ENCODE peak calls at places on chromosomes 16 and 17, in ten cellular contexts. Z, R, J, Q, N, X, S, B, U and P are unnamed samples.
A peak's percentile ranks its signal among the peaks of the same experiment; 100 is the strongest.

GRCh38 chr17:50482110-50482509 is 3.5 kb downstream of the RSAD1 start:
- DNase-seq in Z (no peak), R (peak; percentile 57), J (no peak), Q (no peak), N (no peak), X (no peak), S (no peak), B (no peak), U (no peak), P (no peak)

GRCh38 chr16:3004319-3004718 is 8.4 kb upstream of the CLDN9 start:
- DNase-seq in Z (no peak), R (no peak), J (no peak), Q (no peak), N (no peak), X (no peak), S (no peak), B (no peak), U (no peak), P (no peak)

GRCh38 chr16:3835089-3835602 is 45.4 kb downstream of the CREBBP start:
- DNase-seq in Z (no peak), R (no peak), J (no peak), Q (no peak), N (no peak), X (no peak), S (no peak), B (no peak), U (no peak), P (no peak)

GRCh38 chr16:12236491-12237030 is 260.0 kb downstream of the SNX29 start:
- DNase-seq in Z (no peak), R (no peak), J (no peak), Q (no peak), N (no peak), X (no peak), S (no peak), B (no peak), U (no peak), P (no peak)

GRCh38 chr17:30225112-30225511 is 10.4 kb downstream of the SLC6A4 start:
- DNase-seq in Z (no peak), R (no peak), J (no peak), Q (no peak), N (no peak), X (no peak), S (no peak), B (no peak), U (no peak), P (no peak)

GRCh38 chr17:63910096-63910495 is 962 bp downstream of the CSHL1 start:
- DNase-seq in Z (no peak), R (no peak), J (no peak), Q (no peak), N (no peak), X (no peak), S (no peak), B (no peak), U (no peak), P (no peak)

GRCh38 chr17:45092932-45093430 is 31.9 kb downstream of the NMT1 start:
- DNase-seq in Z (peak; percentile 98), R (peak; percentile 95), J (peak; percentile 98), Q (no peak), N (peak; percentile 81), X (peak; percentile 93), S (peak; percentile 100), B (peak; percentile 92), U (peak; percentile 99), P (peak; percentile 96)

GRCh38 chr17:48746916-48747444 is 18.4 kb upstream of the HOXB13 start:
- DNase-seq in Z (no peak), R (no peak), J (no peak), Q (no peak), N (no peak), X (no peak), S (no peak), B (no peak), U (no peak), P (no peak)

GRCh38 chr17:49755681-49756283 is 8.1 kb downstream of the FAM117A start:
- DNase-seq in Z (no peak), R (no peak), J (no peak), Q (no peak), N (no peak), X (no peak), S (no peak), B (no peak), U (no peak), P (no peak)

GRCh38 chr17:1998426-1998784 is 26.7 kb downstream of the RTN4RL1 start:
- DNase-seq in Z (no peak), R (no peak), J (no peak), Q (no peak), N (no peak), X (no peak), S (peak; percentile 8), B (no peak), U (no peak), P (no peak)

GRCh38 chr17:1999557-2000251 is 25.4 kb downstream of the RTN4RL1 start:
- DNase-seq in Z (peak; percentile 45), R (peak; percentile 82), J (peak; percentile 33), Q (peak; percentile 41), N (peak; percentile 57), X (no peak), S (peak; percentile 39), B (no peak), U (no peak), P (no peak)

GRCh38 chr17:1997146-1997586 is 28.0 kb downstream of the RTN4RL1 start:
- DNase-seq in Z (no peak), R (no peak), J (no peak), Q (no peak), N (no peak), X (no peak), S (no peak), B (no peak), U (peak; percentile 60), P (no peak)

GRCh38 chr17:1996243-1997145 is 28.6 kb downstream of the RTN4RL1 start:
- DNase-seq in Z (no peak), R (no peak), J (no peak), Q (peak; percentile 40), N (peak; percentile 28), X (no peak), S (no peak), B (no peak), U (no peak), P (no peak)

GRCh38 chr17:1997587-1998425 is 27.3 kb downstream of the RTN4RL1 start:
- DNase-seq in Z (no peak), R (no peak), J (no peak), Q (no peak), N (no peak), X (peak; percentile 86), S (peak; percentile 12), B (no peak), U (peak; percentile 81), P (no peak)
- H3K4me3 ChIP-seq in Z (no peak overlapping the region), R (peak overlapping the region; percentile 75), J (no peak overlapping the region), Q (no peak overlapping the region), N (peak overlapping the region; percentile 63), X (no peak overlapping the region), S (no peak overlapping the region), B (peak overlapping the region; percentile 79), U (peak overlapping the region; percentile 58), P (no peak overlapping the region)

GRCh38 chr16:81163671-81164070 is 67.5 kb upstream of the GCSH start:
- DNase-seq in Z (peak; percentile 26), R (no peak), J (peak; percentile 27), Q (no peak), N (no peak), X (no peak), S (no peak), B (no peak), U (no peak), P (no peak)
- TF ChIP-seq CTCF in Z (no peak), R (no peak), J (no peak), Q (no peak), N (no peak), X (no peak), S (no peak), B (no peak), U (no peak), P (no peak)

GRCh38 chr17:36715951-36716350 is 114.6 kb downstream of the MRM1 start:
- DNase-seq in Z (no peak), R (no peak), J (no peak), Q (no peak), N (no peak), X (no peak), S (no peak), B (no peak), U (no peak), P (no peak)

GRCh38 chr17:36714789-36715188 is 113.4 kb downstream of the MRM1 start:
- DNase-seq in Z (no peak), R (no peak), J (no peak), Q (no peak), N (no peak), X (no peak), S (no peak), B (no peak), U (no peak), P (no peak)

GRCh38 chr17:36721560-36722120 is 120.3 kb downstream of the MRM1 start:
- DNase-seq in Z (no peak), R (no peak), J (no peak), Q (no peak), N (no peak), X (no peak), S (no peak), B (no peak), U (no peak), P (no peak)

GRCh38 chr17:36720131-36720530 is 118.7 kb downstream of the MRM1 start:
- DNase-seq in Z (no peak), R (no peak), J (no peak), Q (peak; percentile 62), N (no peak), X (no peak), S (no peak), B (no peak), U (no peak), P (no peak)

DNA sequence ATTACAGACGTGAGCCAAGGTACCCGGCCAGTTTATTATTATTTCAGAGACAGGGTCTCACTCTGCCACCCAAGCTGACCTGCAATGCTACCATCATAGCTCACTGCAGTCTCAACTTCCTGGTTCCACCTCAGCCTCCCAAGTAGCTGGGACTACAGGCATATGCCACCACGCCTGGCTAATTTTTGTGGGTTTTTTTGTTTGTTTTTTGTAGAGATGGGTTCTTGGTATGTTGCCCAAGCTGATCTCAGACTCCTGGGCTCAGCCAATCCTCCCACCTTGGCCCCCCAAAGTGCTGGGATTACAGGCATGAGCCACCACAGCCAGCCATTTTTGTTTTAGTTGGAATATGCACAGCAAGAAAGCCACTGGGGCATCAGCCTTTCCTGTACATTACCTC is 115.7 kb downstream of the MRM1 start:
- DNase-seq in Z (no peak), R (no peak), J (no peak), Q (no peak), N (no peak), X (no peak), S (no peak), B (no peak), U (no peak), P (no peak)
- H3K4me3 ChIP-seq in Z (no peak overlapping the region), R (no peak overlapping the region), J (no peak overlapping the region), Q (no peak overlapping the region), N (no peak overlapping the region), X (no peak overlapping the region), S (no peak overlapping the region), B (no peak overlapping the region), U (no peak overlapping the region), P (no peak overlapping the region)

DNA sequence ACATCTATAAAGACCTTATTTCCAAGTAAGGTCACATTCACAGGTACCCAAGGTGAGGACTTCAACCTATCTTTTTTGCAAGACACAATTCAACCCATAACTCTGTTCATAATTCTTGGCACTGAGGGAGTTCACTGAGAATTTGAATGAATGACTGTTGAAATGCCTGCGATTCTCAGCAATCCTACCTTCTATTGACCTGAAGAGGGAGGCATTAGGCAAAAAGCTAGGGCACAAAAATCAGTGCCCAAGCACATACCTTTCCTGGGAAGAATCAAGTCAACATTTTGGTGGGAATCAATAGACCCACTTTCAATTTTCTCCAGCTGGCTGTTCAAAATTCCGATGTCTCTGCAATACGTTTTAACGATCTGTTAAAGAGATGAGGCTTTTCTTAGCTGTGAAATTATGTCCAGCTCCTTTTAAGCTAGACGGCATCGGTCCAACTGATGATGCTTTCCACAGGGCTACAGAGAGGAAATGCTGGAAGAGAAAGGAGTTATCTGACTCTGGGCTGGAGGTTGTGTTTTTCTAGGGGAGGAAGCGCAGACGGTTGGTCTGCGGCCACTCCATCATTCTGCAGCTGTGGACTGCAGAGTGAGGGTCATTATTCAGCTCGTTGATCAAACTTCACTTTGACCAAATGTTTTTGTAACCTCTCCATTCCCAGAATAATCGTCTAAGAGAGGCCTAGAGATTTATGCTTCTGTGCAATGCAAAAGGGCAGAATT is 25.1 kb downstream of the BCO1 start:
- DNase-seq in Z (peak; percentile 70), R (no peak), J (peak; percentile 78), Q (no peak), N (no peak), X (peak; percentile 70), S (no peak), B (no peak), U (no peak), P (no peak)
- TF ChIP-seq CTCF in Z (peak; percentile 26), R (no peak), J (peak; percentile 22), Q (peak; percentile 43), N (no peak), X (no peak), S (peak; percentile 12), B (no peak), U (no peak), P (no peak)